ENCODE peak calls at places on chromosomes 13 and 19, in four cellular contexts. Y, P, G and W are unnamed samples.

GRCh38 chr19:13983213-13983889 is 22.8 kb downstream of the RFX1 start:
- DNase-seq in Y (no peak), P (no peak), G (no peak), W (no peak)

GRCh38 chr13:40792284-40793051 is 3.1 kb downstream of the SLC25A15 start:
- DNase-seq in Y (no peak), G (no peak), P (no peak), W (no peak)

GRCh38 chr19:55383789-55384575 is at the start of gene TMEM238:
- DNase-seq in Y (peak; percentile 56), G (peak; percentile 62), P (peak; percentile 88), W (no peak)

GRCh38 chr13:42709276-42709675 is 72.1 kb upstream of the FAM216B start:
- DNase-seq in G (no peak), P (no peak), Y (no peak), W (no peak)

GRCh38 chr13:35157143-35157755 is 215.2 kb downstream of the NBEA start:
- DNase-seq in Y (peak; percentile 33), P (peak; percentile 43), G (no peak), W (no peak)

GRCh38 chr19:34257559-34257924 is 3.2 kb downstream of the GARRE1 start:
- DNase-seq in G (no peak), P (no peak), Y (no peak), W (no peak)

GRCh38 chr13:52010890-52011689 is at the start of gene ATP7B:
- DNase-seq in G (no peak), Y (no peak), P (peak; percentile 57), W (no peak)

GRCh38 chr19:33310606-33311325 is 8.4 kb upstream of the CEBPA start:
- DNase-seq in Y (peak; percentile 80), P (no peak), G (no peak), W (no peak)

DNA sequence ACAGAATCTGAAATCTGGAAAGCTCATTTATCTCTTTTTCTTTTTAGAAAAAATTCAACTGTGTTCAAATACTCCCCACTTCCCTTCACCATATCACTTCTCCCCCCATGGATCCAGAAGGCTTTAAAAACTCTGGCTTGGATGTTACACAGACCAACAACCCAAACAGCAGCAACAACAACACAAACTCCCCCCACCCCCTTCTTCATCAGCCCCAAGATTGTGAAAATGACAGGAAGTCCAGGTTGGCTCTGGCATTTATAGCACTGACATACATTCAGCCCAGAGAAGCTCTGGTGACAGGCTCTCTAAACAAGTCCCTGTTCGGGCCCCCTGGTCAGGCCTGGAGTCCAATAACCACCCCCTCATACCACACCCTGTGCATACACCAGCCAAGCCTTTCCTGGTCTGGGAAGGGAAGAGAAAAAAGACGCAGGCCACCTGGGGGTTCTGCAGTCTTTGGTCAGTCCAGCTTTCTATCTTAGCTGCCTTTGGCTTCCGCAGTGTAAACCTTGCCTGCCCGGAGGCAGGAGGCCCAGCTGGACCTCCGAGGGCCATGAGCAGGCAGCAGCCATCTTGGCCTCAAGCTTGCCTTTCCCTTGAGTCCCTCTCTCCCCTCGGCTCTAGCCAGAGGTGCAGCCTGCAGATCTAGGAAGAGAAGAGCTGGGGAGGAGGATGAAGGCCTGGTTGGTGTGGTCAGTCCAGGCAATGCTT is 6.8 kb downstream of the CDX2 start:
- DNase-seq in Y (no peak), G (no peak), P (peak; percentile 15), W (no peak)
- H3K4me1 ChIP-seq in Y (peaks cover 11% of the 10 kb centered on the region), G (peaks cover 4% of the 10 kb centered on the region), P (no peaks in the 10 kb centered on the region), W (peaks cover 7% of the 10 kb centered on the region)

GRCh38 chr19:57686727-57687126 is 5.0 kb downstream of the ZNF551 start:
- DNase-seq in P (no peak), Y (no peak), G (no peak), W (no peak)

GRCh38 chr19:57682226-57682766 is 519 bp downstream of the ZNF551 start:
- DNase-seq in P (no peak), G (no peak), Y (no peak), W (no peak)

GRCh38 chr19:57687363-57688010 is 5.7 kb downstream of the ZNF551 start:
- DNase-seq in P (no peak), Y (no peak), G (no peak), W (no peak)

GRCh38 chr19:57689750-57690149 is 8.0 kb downstream of the ZNF551 start:
- DNase-seq in Y (no peak), P (no peak), G (no peak), W (no peak)

GRCh38 chr19:57688011-57688763 is 6.4 kb downstream of the ZNF551 start:
- DNase-seq in P (no peak), Y (no peak), G (no peak), W (no peak)
- H3K9me3 ChIP-seq in P (peaks cover 20% of the 10 kb centered on the region), Y (peaks cover 67% of the 10 kb centered on the region), G (peaks cover 88% of the 10 kb centered on the region), W (peaks cover 75% of the 10 kb centered on the region)

GRCh38 chr19:48633148-48634035 is 3.8 kb downstream of the DBP start:
- DNase-seq in Y (no peak), P (no peak), G (no peak), W (no peak)
- H3K4me1 ChIP-seq in Y (peaks cover 16% of the 10 kb centered on the region), P (peaks cover 33% of the 10 kb centered on the region), G (peaks cover 50% of the 10 kb centered on the region), W (peaks cover 37% of the 10 kb centered on the region)

DNA sequence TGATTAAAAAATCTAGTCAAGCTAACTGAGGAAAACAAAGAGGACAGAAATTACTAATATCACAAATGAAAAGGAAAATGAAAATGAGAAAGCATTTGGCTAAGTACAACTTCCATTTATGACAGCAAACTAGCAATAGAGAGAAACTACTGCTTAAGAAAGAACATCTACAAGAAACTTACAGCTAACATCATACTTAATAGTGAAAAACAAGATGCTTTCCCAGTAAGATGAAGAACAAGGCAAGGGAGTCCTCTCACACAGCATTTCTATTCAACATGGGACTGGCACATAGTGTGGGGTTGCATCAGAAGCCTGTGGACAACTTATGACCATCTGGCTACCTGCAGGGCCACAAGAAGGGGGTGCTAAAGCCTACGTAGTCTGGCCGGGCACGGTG is 39.3 kb downstream of the ZNF44 start:
- DNase-seq in G (no peak), Y (no peak), P (no peak), W (no peak)
- H3K9me3 ChIP-seq in G (peaks cover 25% of the 10 kb centered on the region), Y (peaks cover 15% of the 10 kb centered on the region), P (peaks cover 5% of the 10 kb centered on the region), W (peaks cover 14% of the 10 kb centered on the region)

DNA sequence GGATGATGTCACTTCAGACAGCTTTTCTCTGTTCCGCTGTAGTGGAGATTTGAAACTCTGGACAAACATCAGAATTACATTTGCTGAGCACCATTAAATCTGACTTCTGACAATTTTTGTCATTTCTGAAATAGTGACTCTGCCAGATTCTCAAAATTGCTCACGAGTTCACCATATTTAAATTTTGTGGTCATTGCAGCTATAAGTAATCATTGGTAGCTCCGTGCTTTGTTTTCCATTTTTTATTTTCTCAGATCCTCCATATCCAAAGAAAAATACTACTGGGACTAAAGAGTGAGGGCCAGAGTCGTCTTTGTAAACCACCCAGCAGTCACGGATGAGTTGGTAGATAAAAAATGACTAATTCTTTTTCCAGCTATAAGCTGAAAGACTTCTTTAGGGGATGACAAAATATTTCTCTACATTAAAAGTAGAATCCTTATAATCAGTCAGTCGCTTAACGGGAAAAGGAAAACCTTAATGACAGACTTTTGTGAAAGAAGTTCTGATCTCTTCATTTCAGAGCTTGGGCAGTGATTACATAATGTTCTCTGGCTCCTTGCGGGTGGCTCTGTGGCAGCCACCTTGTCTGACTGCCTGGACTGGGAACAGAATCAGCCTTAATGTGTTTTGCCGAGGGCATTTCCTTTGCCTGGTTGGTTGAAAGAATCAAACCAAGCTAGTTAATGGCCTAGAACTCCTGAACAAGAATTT is 2.3 kb downstream of the ITM2B start:
- DNase-seq in P (peak; percentile 56), G (no peak), Y (no peak), W (no peak)
- H3K4me1 ChIP-seq in P (peaks cover 22% of the 10 kb centered on the region), G (peaks cover 47% of the 10 kb centered on the region), Y (peaks cover 9% of the 10 kb centered on the region), W (peaks cover 18% of the 10 kb centered on the region)

DNA sequence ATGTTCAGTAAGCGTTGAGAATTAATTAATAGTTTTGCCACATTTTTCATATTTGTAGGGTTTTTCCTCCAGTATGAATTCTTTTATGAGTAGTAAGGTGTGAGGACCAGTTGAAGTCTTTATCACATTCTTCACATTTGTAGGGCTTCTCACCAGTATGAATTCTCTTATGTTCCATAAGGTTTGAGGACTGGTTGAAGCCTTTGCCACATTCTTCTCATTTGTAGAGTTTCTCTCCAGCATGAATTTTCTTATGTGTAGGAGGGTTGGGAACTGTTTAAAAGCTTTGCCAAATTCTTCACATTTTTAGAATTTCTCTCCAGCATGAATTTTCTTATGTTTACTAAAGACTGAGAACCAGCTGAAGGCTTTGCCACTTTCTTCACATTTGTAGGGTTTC is 40.3 kb downstream of the ZNF208 start:
- DNase-seq in Y (no peak), G (no peak), P (no peak), W (no peak)
- H3K9me3 ChIP-seq in Y (peaks cover 7% of the 10 kb centered on the region), G (peaks cover 59% of the 10 kb centered on the region), P (peaks cover 23% of the 10 kb centered on the region), W (peaks cover 7% of the 10 kb centered on the region)

GRCh38 chr13:48493076-48493765 is 39.7 kb downstream of the RCBTB2 start:
- DNase-seq in G (no peak), P (no peak), Y (no peak), W (no peak)

GRCh38 chr13:48491423-48492122 is 41.3 kb downstream of the RCBTB2 start:
- DNase-seq in P (no peak), Y (no peak), G (no peak), W (no peak)

GRCh38 chr13:48494874-48495273 is 38.0 kb downstream of the RCBTB2 start:
- DNase-seq in G (no peak), P (no peak), Y (no peak), W (no peak)

GRCh38 chr13:48492123-48493075 is 40.5 kb downstream of the RCBTB2 start:
- DNase-seq in G (peak; percentile 76), P (no peak), Y (peak; percentile 57), W (peak; percentile 13)

GRCh38 chr13:48493851-48494250 is 39.0 kb downstream of the RCBTB2 start:
- DNase-seq in Y (no peak), G (no peak), P (no peak), W (no peak)
- H3K4me1 ChIP-seq in Y (peaks cover 10% of the 10 kb centered on the region), G (peaks cover 3% of the 10 kb centered on the region), P (no peaks in the 10 kb centered on the region), W (no peaks in the 10 kb centered on the region)

GRCh38 chr19:50040967-50041366 is 15.2 kb downstream of the ZNF473 start:
- DNase-seq in G (no peak), P (no peak), Y (no peak), W (no peak)

GRCh38 chr19:50044922-50045321 is 19.1 kb downstream of the ZNF473 start:
- DNase-seq in G (no peak), P (no peak), Y (no peak), W (no peak)

GRCh38 chr19:50042363-50043024 is 16.7 kb downstream of the ZNF473 start:
- DNase-seq in P (no peak), Y (no peak), G (no peak), W (no peak)

GRCh38 chr19:50046649-50047503 is 21.1 kb downstream of the ZNF473 start:
- DNase-seq in G (peak; percentile 54), Y (peak; percentile 62), P (peak; percentile 50), W (no peak)

GRCh38 chr19:50043967-50044366 is 18.2 kb downstream of the ZNF473 start:
- DNase-seq in Y (no peak), P (no peak), G (no peak), W (no peak)
- H3K9me3 ChIP-seq in Y (peaks cover 56% of the 10 kb centered on the region), P (peaks cover 11% of the 10 kb centered on the region), G (peaks cover 53% of the 10 kb centered on the region), W (peaks cover 57% of the 10 kb centered on the region)

GRCh38 chr19:49570138-49570856 is 10.1 kb downstream of the NOSIP start:
- DNase-seq in P (peak; percentile 86), Y (peak; percentile 65), G (no peak), W (peak; percentile 67)

GRCh38 chr19:49566302-49566701 is 14.1 kb downstream of the NOSIP start:
- DNase-seq in P (no peak), Y (no peak), G (no peak), W (no peak)

GRCh38 chr19:49570997-49571676 is 9.2 kb downstream of the NOSIP start:
- DNase-seq in Y (no peak), P (no peak), G (no peak), W (no peak)

GRCh38 chr19:49565261-49565660 is 15.1 kb downstream of the NOSIP start:
- DNase-seq in Y (no peak), P (no peak), G (no peak), W (no peak)

GRCh38 chr19:49567722-49568454 is 12.5 kb downstream of the NOSIP start:
- DNase-seq in P (no peak), Y (no peak), G (no peak), W (peak; percentile 25)
- H3K4me1 ChIP-seq in P (peaks cover 3% of the 10 kb centered on the region), Y (peaks cover 8% of the 10 kb centered on the region), G (peaks cover 54% of the 10 kb centered on the region), W (peaks cover 9% of the 10 kb centered on the region)